ENCODE peak calls at places on chromosomes 11 and 22, in eight cellular contexts. L is HepG2, A is HCT116, Z is K562, H is GM12878, F is GM23338, G is Panc1, I is upper lobe of left lung. C is an unnamed sample.
A peak's percentile ranks its signal among the peaks of the same experiment; 100 is the strongest.

GRCh38 chr11:61667684-61668320 is 12.4 kb upstream of the DAGLA start:
- ATAC-seq in L (peak; percentile 71), A (peak; percentile 26), Z (no peak), H (no peak), F (peak; percentile 76), G (peak; percentile 50), I (no peak), C (no peak)

GRCh38 chr11:114237321-114238280 is 58.6 kb upstream of the NNMT start:
- ATAC-seq in L (no peak), A (no peak), Z (no peak), H (no peak), F (no peak), G (no peak), I (no peak), C (no peak)

GRCh38 chr11:72904016-72904415 is 89.8 kb downstream of the ATG16L2 start:
- ATAC-seq in L (no peak), A (no peak), Z (no peak), H (no peak), F (no peak), G (no peak), I (no peak), C (no peak)

GRCh38 chr11:128841461-128842072 is 25.5 kb downstream of the KCNJ1 start:
- ATAC-seq in L (no peak), A (no peak), Z (no peak), H (peak; percentile 88), F (no peak), G (no peak), I (no peak), C (no peak)

GRCh38 chr11:44695169-44695833 is 31.5 kb upstream of the TSPAN18 start:
- ATAC-seq in L (no peak), A (peak; percentile 62), Z (peak; percentile 71), H (no peak), F (no peak), G (no peak), I (no peak), C (no peak)

GRCh38 chr11:100673063-100673462 is 14.0 kb upstream of the ARHGAP42 start:
- ATAC-seq in L (no peak), A (no peak), Z (no peak), H (no peak), F (no peak), G (no peak), I (no peak), C (no peak)

GRCh38 chr11:11243258-11243789 is 109.7 kb downstream of the CSNK2A3 start:
- ATAC-seq in L (no peak), A (no peak), Z (no peak), H (no peak), F (peak; percentile 51), G (peak; percentile 19), I (peak; percentile 62), C (peak; percentile 87)

GRCh38 chr11:87307101-87307500 is 269.4 kb downstream of the TMEM135 start:
- ATAC-seq in L (no peak), A (no peak), Z (no peak), H (no peak), F (no peak), G (no peak), I (no peak), C (peak; percentile 50)

GRCh38 chr11:95567685-95568084 is 221.9 kb downstream of the FAM76B start:
- ATAC-seq in L (no peak), A (no peak), Z (no peak), H (no peak), F (no peak), G (no peak), I (no peak), C (no peak)

GRCh38 chr22:44537016-44537936 is 39.2 kb upstream of the RTL6 start:
- ATAC-seq in L (no peak), A (no peak), Z (no peak), H (no peak), F (no peak), G (no peak), I (no peak), C (no peak)

GRCh38 chr11:128471138-128471661 is 116.2 kb downstream of the ETS1 start:
- ATAC-seq in L (no peak), A (no peak), Z (no peak), H (peak; percentile 58), F (no peak), G (no peak), I (no peak), C (no peak)

GRCh38 chr22:33829549-33830280 is 90.6 kb downstream of the LARGE1 start:
- ATAC-seq in L (no peak), A (no peak), Z (no peak), H (no peak), F (peak; percentile 16), G (no peak), I (no peak), C (no peak)
- TF ChIP-seq CTCF in L (no peak), A (no peak), Z (no peak), H (no peak), F (no peak), G (no peak), I (no peak), C (no peak)

GRCh38 chr11:32790916-32791315 is 3.5 kb downstream of the CCDC73 start:
- ATAC-seq in L (no peak), A (no peak), Z (no peak), H (no peak), F (no peak), G (no peak), I (no peak), C (no peak)

GRCh38 chr11:32796425-32796824 is 2.0 kb upstream of the CCDC73 start:
- ATAC-seq in L (no peak), A (no peak), Z (no peak), H (peak; percentile 56), F (no peak), G (no peak), I (no peak), C (no peak)

GRCh38 chr11:32792948-32793475 is 1.4 kb downstream of the CCDC73 start:
- ATAC-seq in L (peak; percentile 78), A (peak; percentile 90), Z (peak; percentile 94), H (peak; percentile 92), F (peak; percentile 82), G (peak; percentile 95), I (no peak), C (peak; percentile 51)

GRCh38 chr11:32794439-32794838 is at the start of gene CCDC73:
- ATAC-seq in L (no peak), A (no peak), Z (no peak), H (no peak), F (no peak), G (no peak), I (no peak), C (no peak)

DNA sequence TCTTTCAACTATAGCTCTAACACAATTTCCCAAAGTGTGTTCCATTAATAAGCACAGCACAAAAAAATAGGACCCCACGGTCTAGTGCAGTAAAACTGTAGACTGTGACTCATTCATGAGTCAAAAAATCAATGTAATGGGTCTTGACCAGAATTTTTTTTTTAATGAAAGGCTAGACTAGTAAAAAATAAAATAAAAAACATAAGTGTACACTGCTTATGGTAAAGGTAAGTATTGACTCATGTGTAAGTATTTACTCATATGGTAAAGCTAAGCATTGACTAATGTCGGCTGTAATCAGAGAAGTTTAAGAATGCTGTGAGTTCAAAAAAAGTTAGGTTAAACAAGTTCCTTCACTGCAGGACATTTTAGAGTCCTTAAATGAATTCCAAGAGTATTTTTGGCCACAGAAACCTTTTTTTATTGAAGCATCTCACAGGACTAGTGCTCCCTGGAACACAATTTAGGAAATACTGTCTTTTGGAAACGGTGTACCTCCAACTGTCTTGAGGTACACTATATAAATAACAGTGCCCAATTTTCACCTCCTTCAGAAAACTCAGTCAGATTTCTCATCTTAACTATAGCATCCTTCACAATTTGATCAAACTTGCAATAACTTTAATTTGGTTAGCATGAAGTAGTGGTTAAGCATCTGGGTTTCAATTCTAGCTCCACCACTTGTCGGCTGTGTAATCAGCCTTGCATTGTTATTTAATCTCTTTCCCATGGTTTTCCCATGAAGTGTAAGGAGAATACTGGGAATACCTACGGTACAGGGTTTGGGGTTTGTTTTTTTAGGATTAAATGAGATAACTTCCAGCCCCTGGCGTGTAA is 2.1 kb downstream of the CCDC73 start:
- ATAC-seq in L (peak; percentile 35), A (peak; percentile 64), Z (peak; percentile 26), H (peak; percentile 26), F (peak; percentile 65), G (peak; percentile 77), I (no peak), C (peak; percentile 10)
- H3K4me3 ChIP-seq in L (no peak overlapping the region), A (peak overlapping the region; percentile 47), Z (no peak overlapping the region), H (no peak overlapping the region), F (peak overlapping the region; percentile 20), G (peak overlapping the region; percentile 8), I (peak overlapping the region; percentile 19), C (no peak overlapping the region)

GRCh38 chr11:3357994-3358676 is 20.8 kb downstream of the ZNF195 start:
- ATAC-seq in L (no peak), A (no peak), Z (peak; percentile 36), H (no peak), F (no peak), G (no peak), I (no peak), C (no peak)
- TF ChIP-seq POLR2AphosphoS5 in L (peak; percentile 7), A (no peak), Z (no peak), H (no peak), F (no peak), G (no peak), I (no peak), C (no peak)

GRCh38 chr11:68670208-68670992 is 13.9 kb upstream of the GAL start:
- ATAC-seq in L (no peak), A (peak; percentile 54), Z (peak; percentile 67), H (no peak), F (peak; percentile 79), G (no peak), I (no peak), C (no peak)

GRCh38 chr11:68673991-68674390 is 10.4 kb upstream of the GAL start:
- ATAC-seq in L (no peak), A (no peak), Z (no peak), H (no peak), F (no peak), G (no peak), I (no peak), C (no peak)

GRCh38 chr11:68669301-68670090 is 14.8 kb upstream of the GAL start:
- ATAC-seq in L (no peak), A (no peak), Z (peak; percentile 43), H (no peak), F (no peak), G (no peak), I (no peak), C (no peak)

GRCh38 chr11:68674461-68674860 is 9.9 kb upstream of the GAL start:
- ATAC-seq in L (no peak), A (no peak), Z (no peak), H (no peak), F (no peak), G (no peak), I (no peak), C (no peak)

GRCh38 chr11:68673291-68673930 is 10.9 kb upstream of the GAL start:
- ATAC-seq in L (no peak), A (no peak), Z (no peak), H (no peak), F (no peak), G (no peak), I (no peak), C (no peak)
- TF ChIP-seq CTCF in L (no peak), A (no peak), Z (no peak), H (no peak), F (no peak), G (no peak), I (no peak), C (no peak)

DNA sequence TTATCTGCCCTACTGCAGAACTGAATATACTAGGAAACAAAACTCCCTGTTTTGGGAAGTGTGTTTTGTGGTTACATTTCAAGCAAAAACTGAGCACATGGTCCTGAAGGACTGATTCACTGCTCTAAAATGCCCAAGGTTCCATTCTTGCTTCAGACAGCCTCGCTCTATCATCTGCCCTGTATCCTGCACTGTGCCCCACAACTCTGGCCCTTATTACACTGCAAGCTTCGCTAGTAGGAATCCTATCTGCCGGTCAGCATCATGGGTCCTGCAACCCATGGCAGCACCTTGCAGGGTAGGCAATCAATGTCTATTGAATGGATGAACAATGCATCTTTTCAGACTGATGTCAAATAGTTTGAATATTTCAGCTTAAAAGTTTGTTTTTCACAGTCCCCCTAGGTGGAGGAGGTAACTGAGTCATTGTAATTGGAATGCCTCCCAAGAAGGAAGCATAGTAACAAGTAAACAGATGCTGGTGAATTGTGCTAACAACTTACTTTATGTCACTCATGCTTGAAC is 21.3 kb downstream of the LAYN start:
- ATAC-seq in L (peak; percentile 72), A (peak; percentile 51), Z (no peak), H (no peak), F (peak; percentile 84), G (peak; percentile 85), I (no peak), C (no peak)
- H3K4me3 ChIP-seq in L (no peak overlapping the region), A (no peak overlapping the region), Z (no peak overlapping the region), H (no peak overlapping the region), F (no peak overlapping the region), G (no peak overlapping the region), I (no peak overlapping the region), C (no peak overlapping the region)

C was measured in gastroesophageal sphincter.